ENCODE peak calls at places on chromosomes 4 and X, in four cellular contexts. D, O, S and R are unnamed samples.

GRCh38 chrX:39261446-39262147 is 460.3 kb downstream of the MID1IP1 start:
- DNase-seq in D (peak), S (no peak), O (no peak), R (peak)

GRCh38 chr4:81235982-81236749 is 21.1 kb upstream of the PRKG2 start:
- DNase-seq in O (no peak), D (no peak), S (no peak), R (no peak)

GRCh38 chr4:3255611-3256186 is 6.7 kb downstream of the MSANTD1 start:
- DNase-seq in S (no peak), D (no peak), O (no peak), R (no peak)

GRCh38 chr4:65521666-65522065 is 148.6 kb downstream of the EPHA5 start:
- DNase-seq in D (no peak), O (no peak), S (no peak), R (no peak)

GRCh38 chrX:87017210-87017609 is 500.4 kb upstream of the KLHL4 start:
- DNase-seq in S (no peak), O (no peak), D (no peak), R (no peak)

GRCh38 chr4:130424211-130424610 is 1328.3 kb downstream of the C4orf33 start:
- DNase-seq in D (no peak), S (no peak), O (no peak), R (no peak)

GRCh38 chrX:146154191-146154590 is 336.6 kb downstream of the SLITRK2 start:
- DNase-seq in D (no peak), S (no peak), O (no peak), R (no peak)

GRCh38 chrX:39336709-39337294 is 535.5 kb downstream of the MID1IP1 start:
- DNase-seq in O (no peak), S (peak), D (no peak), R (no peak)

GRCh38 chrX:10519278-10519677 is 101.1 kb downstream of the MID1 start:
- DNase-seq in S (no peak), O (no peak), D (no peak), R (no peak)

GRCh38 chrX:9622128-9622527 is 143.5 kb downstream of the GPR143 start:
- DNase-seq in D (no peak), O (no peak), S (no peak), R (no peak)

GRCh38 chrX:72713130-72713529 is 976 bp downstream of the PHKA1 start:
- DNase-seq in D (no peak), O (no peak), S (no peak), R (no peak)

GRCh38 chrX:129925305-129926092 is 19.5 kb downstream of the UTP14A start:
- DNase-seq in S (no peak), O (peak), D (peak), R (peak)

GRCh38 chr4:108117473-108118182 is 51.1 kb downstream of the LEF1 start:
- DNase-seq in D (peak), S (no peak), O (peak), R (peak)

GRCh38 chr4:40121515-40121914 is 64.9 kb downstream of the N4BP2 start:
- DNase-seq in S (peak), D (no peak), O (no peak), R (no peak)

GRCh38 chr4:94798808-94799207 is 41.1 kb downstream of the BMPR1B start:
- DNase-seq in S (no peak), D (no peak), O (no peak), R (no peak)

GRCh38 chrX:39445336-39445735 is 644.1 kb downstream of the MID1IP1 start:
- DNase-seq in O (no peak), D (no peak), S (no peak), R (peak)

GRCh38 chr4:67036791-67037190 is 508.5 kb downstream of the CENPC start:
- DNase-seq in O (no peak), S (no peak), D (no peak), R (no peak)

GRCh38 chrX:151174581-151175282 is 1.7 kb upstream of the GPR50 start:
- DNase-seq in S (no peak), D (no peak), O (no peak), R (peak)

GRCh38 chr4:169724251-169724650 is 33.5 kb downstream of the HPF1 start:
- DNase-seq in S (no peak), O (no peak), D (no peak), R (no peak)

GRCh38 chr4:40316782-40317635 is 18.1 kb upstream of the CHRNA9 start:
- DNase-seq in S (peak), D (peak), O (peak), R (peak)

GRCh38 chr4:178275671-178276360 is 833.6 kb upstream of the AGA start:
- DNase-seq in O (no peak), D (no peak), S (no peak), R (no peak)

GRCh38 chr4:114156371-114156770 is 176.9 kb upstream of the ARSJ start:
- DNase-seq in S (no peak), D (no peak), O (no peak), R (no peak)

GRCh38 chr4:45100936-45101818 is 374.8 kb upstream of the GNPDA2 start:
- DNase-seq in D (no peak), O (no peak), S (no peak), R (no peak)

DNA sequence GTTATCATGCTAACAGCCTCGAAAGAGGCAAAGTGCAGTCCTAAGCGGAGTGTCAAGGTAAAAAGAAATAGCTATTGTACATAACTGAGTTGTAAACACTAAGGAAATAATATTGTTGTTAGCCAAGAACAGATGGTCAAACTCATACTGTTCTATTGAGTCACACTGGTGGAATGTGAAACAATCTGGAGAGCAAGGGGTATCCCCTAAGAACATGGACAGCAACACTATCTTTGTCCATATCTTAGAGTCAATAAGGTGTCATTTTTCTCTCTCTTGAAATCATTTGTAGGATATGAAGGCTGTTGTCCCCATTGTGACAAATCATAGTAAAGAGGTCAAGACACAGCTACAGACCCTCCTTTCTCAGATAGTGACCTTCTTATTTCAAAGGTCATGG is 4.5 kb upstream of the PDGFC start:
- DNase-seq in S (no peak), D (no peak), O (no peak), R (no peak)
- TF ChIP-seq SUZ12 in S (no peak), D (no peak), O (no peak), R (no peak)

DNA sequence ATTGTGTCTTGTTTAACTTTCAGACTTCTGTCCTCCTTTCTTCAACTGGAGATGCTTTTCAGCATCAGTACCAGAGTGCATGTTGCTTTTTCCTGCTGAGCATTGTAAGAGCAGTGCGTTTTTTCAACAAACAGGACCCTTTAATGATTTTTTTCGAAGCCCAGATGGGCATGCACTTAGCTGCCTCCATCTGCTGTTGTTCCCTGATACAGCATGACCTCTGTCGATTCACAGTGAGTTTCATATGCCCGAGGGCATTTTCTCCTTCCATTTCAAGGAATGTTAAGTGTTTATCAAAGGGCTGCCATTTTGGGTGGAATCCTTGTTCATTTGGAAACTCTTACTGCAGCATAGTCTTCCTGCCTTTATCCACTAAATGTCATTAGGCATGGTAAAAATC is 428.6 kb downstream of the DTHD1 start:
- DNase-seq in D (no peak), O (no peak), S (no peak), R (no peak)
- TF ChIP-seq SP1 in D (no peak), O (no peak), S (no peak), R (no peak)

DNA sequence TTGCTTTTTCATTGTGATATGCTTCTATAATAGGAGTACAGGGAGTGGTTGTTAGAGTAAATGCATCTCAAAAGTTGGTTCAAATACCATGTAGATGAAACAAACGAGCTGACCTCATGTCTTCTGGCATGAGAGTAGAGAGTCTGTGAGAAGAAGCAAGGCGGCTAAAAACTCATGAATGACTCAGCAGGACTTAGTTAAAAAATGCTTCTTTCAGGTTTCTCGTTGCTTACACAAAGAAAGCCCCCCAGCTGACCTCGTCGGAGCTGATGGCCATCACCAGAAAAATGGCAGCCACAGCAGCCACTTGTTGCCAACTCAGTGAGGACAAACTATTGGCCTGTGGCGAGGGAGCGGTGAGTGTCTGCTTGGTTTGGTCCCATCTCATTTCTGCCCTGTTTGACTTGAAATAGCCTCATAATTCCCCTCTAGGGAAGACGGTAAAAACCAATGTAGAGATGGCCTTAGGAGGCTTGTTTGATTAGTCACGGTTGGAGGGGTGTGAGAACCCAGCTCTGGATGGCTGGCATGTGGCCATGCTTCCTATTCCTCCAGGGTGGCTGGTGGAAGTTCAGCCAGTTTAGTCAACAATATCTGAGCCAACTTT is 14.5 kb downstream of the AFP start:
- DNase-seq in S (no peak), O (no peak), D (no peak), R (no peak)
- TF ChIP-seq SUZ12 in S (no peak), O (no peak), D (no peak), R (no peak)

GRCh38 chr4:159248383-159249178 is 145.7 kb downstream of the RAPGEF2 start:
- DNase-seq in S (no peak), O (no peak), D (peak), R (peak)
- TF ChIP-seq SP1 in S (no peak), O (no peak), D (no peak), R (no peak)

DNA sequence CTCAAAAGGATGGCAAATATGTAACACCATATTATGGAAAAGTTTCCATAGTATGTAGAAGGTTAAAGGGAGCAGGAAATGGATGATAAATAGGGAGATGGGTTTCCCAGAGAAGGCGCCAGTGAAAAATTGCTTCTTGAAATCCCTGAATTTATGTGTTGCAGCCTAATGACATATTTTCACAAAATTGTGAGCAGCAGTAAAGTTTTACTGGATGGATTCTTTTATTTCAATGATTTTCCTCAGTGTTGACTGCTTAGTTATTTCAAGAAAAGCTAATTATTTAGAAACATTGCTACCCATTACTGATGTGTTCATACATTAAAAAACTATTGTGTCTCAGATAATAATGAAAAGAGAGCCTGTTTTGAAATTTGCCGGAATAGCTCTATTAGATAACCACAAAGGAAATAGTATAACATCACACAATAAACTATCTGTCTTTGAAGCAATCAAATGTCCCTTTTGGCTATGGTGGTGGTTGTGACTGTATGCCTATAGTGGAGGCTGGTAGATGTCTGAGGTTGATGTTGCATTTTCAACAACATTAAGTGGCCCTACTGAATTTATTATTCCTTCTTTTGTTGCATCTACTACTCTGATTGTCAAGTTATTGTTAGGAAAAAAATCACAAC is 169.9 kb upstream of the HAND2 start:
- DNase-seq in S (no peak), D (no peak), O (no peak), R (no peak)
- TF ChIP-seq SUZ12 in S (no peak), D (no peak), O (no peak), R (no peak)

GRCh38 chrX:53674581-53674980 is 11.9 kb downstream of the HUWE1 start:
- DNase-seq in O (no peak), D (no peak), S (no peak), R (no peak)
- TF ChIP-seq SP1 in O (no peak), D (no peak), S (no peak), R (no peak)

GRCh38 chrX:111270339-111270738 is at the start of gene CAPN6:
- DNase-seq in D (no peak), S (no peak), O (peak), R (peak)

GRCh38 chrX:111262086-111262485 is 8.2 kb downstream of the CAPN6 start:
- DNase-seq in D (no peak), O (no peak), S (no peak), R (no peak)

GRCh38 chrX:111259559-111259958 is 10.7 kb downstream of the CAPN6 start:
- DNase-seq in S (no peak), D (no peak), O (no peak), R (no peak)

GRCh38 chrX:111265506-111265905 is 4.8 kb downstream of the CAPN6 start:
- DNase-seq in O (no peak), D (no peak), S (no peak), R (no peak)

GRCh38 chrX:111264397-111264796 is 5.9 kb downstream of the CAPN6 start:
- DNase-seq in D (no peak), S (no peak), O (no peak), R (no peak)
- TF ChIP-seq SUZ12 in D (no peak), S (no peak), O (no peak), R (no peak)

GRCh38 chr4:10015140-10015753 is 6.0 kb downstream of the SLC2A9 start:
- DNase-seq in S (no peak), D (no peak), O (peak), R (no peak)
- TF ChIP-seq SP1 in S (no peak), D (no peak), O (no peak), R (no peak)